ENCODE peak calls at places on chromosomes 11 and 22, in four cellular contexts. One of them, this sample, is unnamed.

GRCh38 chr11:119828011-119828410 is 99.0 kb upstream of the NECTIN1 start:
- DNase-seq in left cardiac atrium: no peak
- DNase-seq in right cardiac atrium: no peak
- DNase-seq in activated CD4-positive, CD25-positive, alpha-beta regulatory T cell: no peak
- DNase-seq in this sample: no peak

GRCh38 chr11:113675565-113675964 is 30.5 kb downstream of the TMPRSS5 start:
- DNase-seq in left cardiac atrium: no peak
- DNase-seq in right cardiac atrium: no peak
- DNase-seq in activated CD4-positive, CD25-positive, alpha-beta regulatory T cell: no peak
- DNase-seq in this sample: no peak

GRCh38 chr11:95512177-95512576 is 277.4 kb downstream of the FAM76B start:
- DNase-seq in left cardiac atrium: peak
- DNase-seq in right cardiac atrium: no peak
- DNase-seq in activated CD4-positive, CD25-positive, alpha-beta regulatory T cell: no peak
- DNase-seq in this sample: no peak

GRCh38 chr22:27370987-27371386 is 430.6 kb downstream of the MN1 start:
- DNase-seq in left cardiac atrium: no peak
- DNase-seq in right cardiac atrium: no peak
- DNase-seq in activated CD4-positive, CD25-positive, alpha-beta regulatory T cell: no peak
- DNase-seq in this sample: no peak

GRCh38 chr11:70210051-70210501 is 7.0 kb downstream of the FADD start:
- DNase-seq in left cardiac atrium: no peak
- DNase-seq in right cardiac atrium: peak
- DNase-seq in activated CD4-positive, CD25-positive, alpha-beta regulatory T cell: no peak
- DNase-seq in this sample: peak

GRCh38 chr11:35485656-35486318 is 39.6 kb downstream of the PAMR1 start:
- DNase-seq in left cardiac atrium: peak
- DNase-seq in right cardiac atrium: peak
- DNase-seq in activated CD4-positive, CD25-positive, alpha-beta regulatory T cell: peak
- DNase-seq in this sample: peak

GRCh38 chr22:30865656-30866055 is 102.9 kb downstream of the MORC2 start:
- DNase-seq in left cardiac atrium: no peak
- DNase-seq in right cardiac atrium: no peak
- DNase-seq in activated CD4-positive, CD25-positive, alpha-beta regulatory T cell: no peak
- DNase-seq in this sample: no peak

GRCh38 chr11:17313349-17314231 is 37.1 kb downstream of the NUCB2 start:
- DNase-seq in left cardiac atrium: no peak
- DNase-seq in right cardiac atrium: no peak
- DNase-seq in activated CD4-positive, CD25-positive, alpha-beta regulatory T cell: no peak
- DNase-seq in this sample: no peak

GRCh38 chr11:95923441-95923729 is 522 bp downstream of the MTMR2 start:
- DNase-seq in left cardiac atrium: no peak
- DNase-seq in right cardiac atrium: no peak
- DNase-seq in activated CD4-positive, CD25-positive, alpha-beta regulatory T cell: no peak
- DNase-seq in this sample: no peak

GRCh38 chr22:45709004-45709739 is 37.5 kb downstream of the ATXN10 start:
- DNase-seq in left cardiac atrium: no peak
- DNase-seq in right cardiac atrium: no peak
- DNase-seq in activated CD4-positive, CD25-positive, alpha-beta regulatory T cell: no peak
- DNase-seq in this sample: no peak

GRCh38 chr22:39839917-39840510 is 53.5 kb downstream of the ENTHD1 start:
- DNase-seq in left cardiac atrium: no peak
- DNase-seq in right cardiac atrium: no peak
- DNase-seq in activated CD4-positive, CD25-positive, alpha-beta regulatory T cell: no peak
- DNase-seq in this sample: no peak

GRCh38 chr11:79363261-79363660 is 77.6 kb downstream of the TENM4 start:
- DNase-seq in left cardiac atrium: no peak
- DNase-seq in right cardiac atrium: no peak
- DNase-seq in activated CD4-positive, CD25-positive, alpha-beta regulatory T cell: no peak
- DNase-seq in this sample: no peak

GRCh38 chr11:843086-843704 is 543 bp downstream of the TSPAN4 start:
- DNase-seq in left cardiac atrium: no peak
- DNase-seq in right cardiac atrium: no peak
- DNase-seq in activated CD4-positive, CD25-positive, alpha-beta regulatory T cell: no peak
- DNase-seq in this sample: no peak

GRCh38 chr11:10504490-10504889 is 36.5 kb downstream of the RNF141 start:
- DNase-seq in left cardiac atrium: no peak
- DNase-seq in right cardiac atrium: no peak
- DNase-seq in activated CD4-positive, CD25-positive, alpha-beta regulatory T cell: no peak
- DNase-seq in this sample: no peak

GRCh38 chr11:59776210-59777066 is 21.3 kb downstream of the STX3 start:
- DNase-seq in left cardiac atrium: no peak
- DNase-seq in right cardiac atrium: no peak
- DNase-seq in activated CD4-positive, CD25-positive, alpha-beta regulatory T cell: no peak
- DNase-seq in this sample: no peak

GRCh38 chr11:60280412-60280811 is at the start of gene MS4A4A:
- DNase-seq in left cardiac atrium: no peak
- DNase-seq in right cardiac atrium: peak
- DNase-seq in activated CD4-positive, CD25-positive, alpha-beta regulatory T cell: no peak
- DNase-seq in this sample: no peak

This sample was measured in Right ventricle myocardium inferior.